ENCODE peak calls at places on chromosomes 12 and 14, in five cellular contexts. T, R, Q, B and C are unnamed samples.
A peak's percentile ranks its signal among the peaks of the same experiment; 100 is the strongest.

GRCh38 chr14:91273273-91273884 is 28.9 kb upstream of the GPR68 start:
- DNase-seq in T (no peak), R (no peak), Q (no peak), B (no peak), C (no peak)

GRCh38 chr14:23115492-23115850 is 3.6 kb downstream of the CEBPE start:
- DNase-seq in T (no peak), R (no peak), Q (no peak), B (no peak), C (no peak)

GRCh38 chr14:74686324-74686723 is 26.6 kb downstream of the AREL1 start:
- DNase-seq in T (no peak), R (no peak), Q (no peak), B (no peak), C (no peak)

GRCh38 chr12:68878283-68878682 is 54.7 kb downstream of the CPM start:
- DNase-seq in T (no peak), R (no peak), Q (no peak), B (no peak), C (no peak)

GRCh38 chr12:7180685-7181084 is 8.8 kb upstream of the PEX5 start:
- DNase-seq in T (peak; percentile 73), R (no peak), Q (no peak), B (no peak), C (no peak)

GRCh38 chr12:89999699-90000505 is 291.3 kb upstream of the ATP2B1 start:
- DNase-seq in T (peak; percentile 12), R (no peak), Q (peak; percentile 52), B (peak; percentile 70), C (no peak)

GRCh38 chr14:104368751-104369100 is 210.8 kb upstream of the C14orf180 start:
- DNase-seq in T (no peak), R (no peak), Q (no peak), B (no peak), C (no peak)

GRCh38 chr12:12779529-12779928 is 5.9 kb upstream of the APOLD1 start:
- DNase-seq in T (peak; percentile 95), R (peak; percentile 84), Q (peak; percentile 64), B (no peak), C (peak; percentile 43)

GRCh38 chr14:105240811-105241576 is 7.3 kb upstream of the BTBD6 start:
- DNase-seq in T (no peak), R (no peak), Q (no peak), B (no peak), C (no peak)